ENCODE peak calls at places on chromosome 11, in five cellular contexts. A, Q, U, K and T are unnamed samples.

GRCh38 chr11:110525883-110526282 is 96.1 kb downstream of the FDX1 start:
- DNase-seq in A (peak; percentile 96), Q (peak; percentile 67), U (no peak), K (no peak), T (no peak)

GRCh38 chr11:36030707-36031365 is 87.0 kb downstream of the LDLRAD3 start:
- DNase-seq in A (no peak), Q (no peak), U (no peak), K (no peak), T (no peak)

GRCh38 chr11:4581443-4581842 is at the start of gene OR52I2:
- DNase-seq in A (no peak), Q (no peak), U (no peak), K (no peak), T (no peak)

GRCh38 chr11:131504199-131504949 is 134.0 kb downstream of the NTM start:
- DNase-seq in A (peak; percentile 11), Q (no peak), U (no peak), K (peak; percentile 75), T (no peak)

GRCh38 chr11:69842746-69843528 is 23.7 kb upstream of the FGF3 start:
- DNase-seq in A (no peak), Q (no peak), U (no peak), K (no peak), T (no peak)

GRCh38 chr11:20000393-20001134 is 159.7 kb downstream of the DBX1 start:
- DNase-seq in A (no peak), Q (peak; percentile 51), U (no peak), K (peak; percentile 52), T (no peak)

GRCh38 chr11:130580372-130580771 is 131.9 kb downstream of the ADAMTS15 start:
- DNase-seq in A (peak; percentile 96), Q (no peak), U (no peak), K (no peak), T (no peak)

GRCh38 chr11:124285610-124286344 is 28.0 kb downstream of the OR8D1 start:
- DNase-seq in A (peak; percentile 37), Q (no peak), U (no peak), K (no peak), T (no peak)

GRCh38 chr11:30774451-30774850 is 188.3 kb upstream of the MPPED2 start:
- DNase-seq in A (no peak), Q (no peak), U (no peak), K (peak; percentile 43), T (no peak)

GRCh38 chr11:87256694-87257340 is 219.1 kb downstream of the TMEM135 start:
- DNase-seq in A (no peak), Q (no peak), U (no peak), K (no peak), T (no peak)

GRCh38 chr11:72534859-72535547 is 100.7 kb upstream of the CLPB start:
- DNase-seq in A (no peak), Q (no peak), U (no peak), K (no peak), T (no peak)

GRCh38 chr11:48162197-48162886 is 54.3 kb upstream of the OR4B1 start:
- DNase-seq in A (no peak), Q (no peak), U (no peak), K (no peak), T (no peak)

GRCh38 chr11:20555783-20556182 is 43.6 kb upstream of the SLC6A5 start:
- DNase-seq in A (no peak), Q (no peak), U (no peak), K (no peak), T (no peak)

GRCh38 chr11:12531681-12532080 is 142.5 kb upstream of the TEAD1 start:
- DNase-seq in A (peak; percentile 70), Q (no peak), U (no peak), K (no peak), T (no peak)

GRCh38 chr11:102347526-102348331 is 715 bp downstream of the BIRC2 start:
- DNase-seq in A (peak; percentile 43), Q (peak; percentile 35), U (no peak), K (no peak), T (no peak)

GRCh38 chr11:2538951-2539735 is 94.3 kb downstream of the KCNQ1 start:
- DNase-seq in A (no peak), Q (no peak), U (no peak), K (peak; percentile 11), T (no peak)

GRCh38 chr11:43359432-43359818 is 705 bp downstream of the TTC17 start:
- DNase-seq in A (peak; percentile 44), Q (no peak), U (no peak), K (no peak), T (no peak)

GRCh38 chr11:75577198-75577597 is 15.1 kb downstream of the SERPINH1 start:
- DNase-seq in A (no peak), Q (no peak), U (peak; percentile 39), K (peak; percentile 69), T (peak; percentile 42)

GRCh38 chr11:96001037-96001436 is 77.1 kb upstream of the MTMR2 start:
- DNase-seq in A (peak; percentile 9), Q (peak; percentile 66), U (no peak), K (no peak), T (no peak)

GRCh38 chr11:71323876-71324526 is 71.6 kb upstream of the SHANK2 start:
- DNase-seq in A (no peak), Q (no peak), U (no peak), K (no peak), T (no peak)

GRCh38 chr11:111097191-111097590 is 148.3 kb upstream of the POU2AF2 start:
- DNase-seq in A (peak; percentile 50), Q (peak; percentile 46), U (no peak), K (no peak), T (no peak)

GRCh38 chr11:18774801-18775200 is 16.8 kb downstream of the PTPN5 start:
- DNase-seq in A (no peak), Q (no peak), U (no peak), K (no peak), T (no peak)

GRCh38 chr11:48013269-48013901 is 33.0 kb downstream of the PTPRJ start:
- DNase-seq in A (peak; percentile 23), Q (peak; percentile 46), U (no peak), K (no peak), T (no peak)

GRCh38 chr11:44901120-44901519 is 49.6 kb downstream of the TP53I11 start:
- DNase-seq in A (no peak), Q (no peak), U (no peak), K (no peak), T (no peak)

GRCh38 chr11:68468217-68468828 is 7.8 kb downstream of the PPP6R3 start:
- DNase-seq in A (no peak), Q (no peak), U (no peak), K (no peak), T (no peak)